ENCODE peak calls at places on chromosome 12, in seven cellular contexts. M is HepG2, Q is GM12878, W is HCT116, A is SK-N-SH, Y is K562, K is H1. D is an unnamed sample.

GRCh38 chr12:56518570-56518969 is 3.0 kb upstream of the RBMS2 start:
- DNase-seq in Q (no peak), K (no peak), M (peak), A (no peak), Y (no peak), W (no peak), D (no peak)

GRCh38 chr12:59973515-59973914 is 377.7 kb downstream of the SLC16A7 start:
- DNase-seq in M (no peak), Q (no peak), Y (no peak), K (no peak), W (peak), A (no peak), D (no peak)

GRCh38 chr12:117778656-117779055 is 190.1 kb downstream of the KSR2 start:
- DNase-seq in K (no peak), W (no peak), Q (no peak), Y (no peak), M (no peak), A (no peak), D (no peak)

GRCh38 chr12:70576341-70577282 is 60.6 kb downstream of the PTPRB start:
- DNase-seq in K (no peak), Y (peak), W (peak), Q (peak), A (peak), M (peak), D (peak)

GRCh38 chr12:6263931-6264330 is 46.6 kb upstream of the PLEKHG6 start:
- DNase-seq in Q (no peak), W (no peak), K (no peak), Y (peak), M (peak), A (peak), D (no peak)

GRCh38 chr12:118017926-118018325 is 1.4 kb downstream of the RFC5 start:
- DNase-seq in M (no peak), W (no peak), K (no peak), A (no peak), Q (no peak), Y (no peak), D (no peak)

GRCh38 chr12:6452908-6453630 is 1.2 kb downstream of the TAPBPL start:
- DNase-seq in W (no peak), K (no peak), A (no peak), Q (no peak), M (no peak), Y (no peak), D (no peak)

GRCh38 chr12:104747330-104747729 is 210.8 kb downstream of the SLC41A2 start:
- DNase-seq in A (no peak), Y (no peak), W (no peak), Q (no peak), K (no peak), M (no peak), D (no peak)

GRCh38 chr12:130700492-130701401 is 15.4 kb downstream of the RIMBP2 start:
- DNase-seq in K (no peak), A (no peak), M (no peak), W (no peak), Q (no peak), Y (no peak), D (no peak)

DNA sequence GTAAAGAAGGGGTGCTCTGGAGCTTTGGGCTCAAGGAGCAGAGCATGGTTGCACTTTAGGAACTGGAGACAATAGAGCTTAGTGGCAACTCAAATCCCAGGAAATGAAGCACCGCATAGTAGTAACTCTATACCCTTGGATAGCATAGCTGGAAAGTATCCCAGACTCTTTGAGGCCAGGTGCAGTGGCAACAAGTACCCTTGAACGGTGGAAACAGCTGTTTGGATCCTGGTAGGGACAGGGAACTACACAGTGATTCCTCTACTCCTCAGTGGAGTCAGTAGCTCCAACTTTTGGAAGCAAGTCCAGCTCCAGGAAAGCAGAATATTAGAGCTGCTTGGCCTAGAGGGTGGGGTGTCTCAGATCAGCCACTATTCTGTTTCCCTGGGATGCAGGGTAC is 129.0 kb upstream of the WSCD2 start:
- DNase-seq in Q (no peak), W (no peak), M (no peak), A (no peak), Y (no peak), K (no peak), D (no peak)
- TF ChIP-seq JUND in Q (no peak), W (no peak), M (no peak), A (no peak), Y (no peak), K (no peak), D (no peak)

GRCh38 chr12:68065687-68066086 is 76.4 kb downstream of the IFNG-AS1 start:
- DNase-seq in Q (no peak), A (no peak), Y (no peak), M (no peak), K (no peak), W (no peak), D (no peak)

GRCh38 chr12:68070957-68071356 is 81.7 kb downstream of the IFNG-AS1 start:
- DNase-seq in Q (no peak), A (no peak), W (no peak), M (no peak), Y (no peak), K (no peak), D (no peak)

GRCh38 chr12:68067762-68068376 is 78.6 kb downstream of the IFNG-AS1 start:
- DNase-seq in M (peak), A (no peak), Y (peak), K (no peak), W (peak), Q (no peak), D (no peak)

GRCh38 chr12:68065163-68065562 is 75.9 kb downstream of the IFNG-AS1 start:
- DNase-seq in M (no peak), Q (no peak), A (no peak), W (no peak), Y (no peak), K (no peak), D (no peak)

DNA sequence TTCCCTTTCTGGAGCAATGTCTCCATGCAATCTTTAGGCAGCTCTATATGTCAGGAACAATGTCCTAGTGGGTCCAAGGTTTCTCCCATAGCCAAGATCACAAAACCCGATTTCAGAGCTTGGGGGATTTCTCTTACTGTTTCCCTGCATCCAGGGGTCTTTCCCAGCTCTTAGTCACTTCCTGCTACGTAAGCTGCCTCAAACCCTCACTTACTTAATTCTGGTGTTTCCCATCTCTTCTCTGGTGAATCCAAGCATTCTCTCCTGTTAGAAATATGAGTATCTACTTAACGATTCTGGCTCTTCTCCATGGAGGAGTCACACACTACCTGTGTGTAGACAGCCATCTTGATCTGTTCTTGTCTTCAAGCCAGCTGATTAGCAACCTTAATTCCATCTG is 80.0 kb downstream of the IFNG-AS1 start:
- DNase-seq in W (no peak), A (no peak), Q (no peak), M (no peak), K (no peak), Y (no peak), D (no peak)
- TF ChIP-seq JUND in W (no peak), A (no peak), Q (no peak), M (no peak), K (no peak), Y (no peak), D (no peak)

GRCh38 chr12:66647034-66647691 is 31.7 kb downstream of the GRIP1 start:
- DNase-seq in A (no peak), Y (no peak), M (no peak), Q (no peak), W (no peak), K (no peak), D (no peak)
- TF ChIP-seq JUND in A (peak), Y (no peak), M (no peak), Q (no peak), W (no peak), K (no peak), D (no peak)

DNA sequence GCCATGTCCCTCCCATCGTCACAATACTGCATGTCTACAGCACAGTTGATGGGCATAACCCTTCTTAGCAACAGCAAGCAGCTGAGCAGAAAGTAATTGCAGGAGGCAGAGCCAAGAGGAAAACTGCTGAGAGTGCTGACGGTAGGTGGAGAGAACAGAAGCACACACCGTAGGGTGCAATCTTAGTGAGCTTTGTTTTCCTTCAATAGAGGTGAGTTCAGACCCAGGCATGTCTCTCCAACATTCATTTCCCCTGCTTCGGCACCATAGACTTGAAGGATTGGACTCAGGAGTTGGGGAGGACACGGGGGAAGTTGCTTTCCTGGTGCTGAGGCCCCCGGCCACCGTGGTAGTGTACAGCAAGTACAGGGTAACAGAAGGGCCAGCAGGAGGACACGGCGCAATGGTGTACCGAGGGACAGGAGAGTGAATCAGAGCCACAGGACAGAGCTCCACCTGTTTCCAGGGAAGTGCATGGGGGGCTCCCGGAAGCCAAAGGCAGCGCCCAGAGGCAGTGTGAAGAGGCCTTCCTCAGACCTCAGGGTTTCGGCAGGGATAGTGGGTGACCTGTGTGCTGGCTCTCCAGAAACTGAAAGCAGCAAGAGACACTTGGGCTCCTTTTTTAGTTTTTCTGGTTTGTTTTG is 36.3 kb upstream of the SINHCAF start:
- DNase-seq in A (no peak), W (no peak), K (no peak), M (peak), Q (no peak), Y (peak), D (no peak)
- TF ChIP-seq JUND in A (no peak), W (no peak), K (no peak), M (no peak), Q (no peak), Y (no peak), D (no peak)

GRCh38 chr12:114685320-114685781 is 1.4 kb upstream of the TBX3 start:
- DNase-seq in Y (no peak), W (no peak), A (peak), Q (no peak), K (no peak), M (no peak), D (no peak)

GRCh38 chr12:114687802-114688201 is 3.8 kb upstream of the TBX3 start:
- DNase-seq in M (no peak), K (no peak), Q (no peak), A (no peak), Y (no peak), W (no peak), D (no peak)

GRCh38 chr12:114685869-114686268 is 1.9 kb upstream of the TBX3 start:
- DNase-seq in Q (no peak), Y (no peak), W (no peak), K (no peak), M (no peak), A (no peak), D (no peak)

GRCh38 chr12:114687269-114687605 is 3.3 kb upstream of the TBX3 start:
- DNase-seq in K (no peak), Q (no peak), A (no peak), W (no peak), M (no peak), Y (no peak), D (no peak)

DNA sequence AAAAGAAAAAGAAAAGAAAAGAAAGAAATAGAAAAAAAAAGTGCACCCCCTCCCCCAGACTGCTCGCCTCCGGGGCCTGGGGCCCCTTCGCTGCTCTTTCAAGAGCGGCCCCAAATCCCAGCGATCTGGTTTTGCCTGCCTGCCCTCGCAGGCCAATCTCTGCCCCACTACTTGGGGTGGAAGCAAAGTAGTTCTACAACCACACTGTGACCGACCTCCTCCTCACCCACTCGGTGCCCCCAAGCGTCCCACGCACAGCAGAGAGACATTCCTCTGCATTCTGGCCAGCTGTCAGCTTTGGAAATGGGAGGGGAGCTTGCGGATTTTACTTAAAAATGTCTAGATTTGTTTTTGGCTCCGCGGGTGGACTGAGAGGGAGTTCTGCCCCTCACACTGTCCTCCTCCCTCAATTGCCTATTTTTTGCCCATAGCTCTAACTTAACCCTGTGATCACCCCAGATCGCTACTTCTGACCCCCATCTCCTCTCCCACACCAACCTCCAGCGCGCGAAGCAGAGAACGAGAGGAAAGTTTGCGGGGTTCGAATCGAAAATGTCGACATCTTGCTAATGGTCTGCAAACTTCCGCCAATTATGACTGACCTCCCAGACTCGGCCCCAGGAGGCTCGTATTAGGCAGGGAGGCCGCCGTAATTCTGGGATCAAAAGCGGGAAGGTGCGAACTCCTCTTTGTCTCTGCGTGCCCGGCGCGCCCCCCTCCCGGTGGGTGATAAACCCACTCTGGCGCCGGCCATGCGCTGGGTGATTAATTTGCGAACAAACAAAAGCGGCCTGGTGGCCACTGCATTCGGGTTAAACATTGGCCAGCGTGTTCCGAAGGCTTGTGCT is 2.7 kb upstream of the TBX3 start:
- DNase-seq in Y (no peak), Q (no peak), A (no peak), M (no peak), K (no peak), W (no peak), D (no peak)
- TF ChIP-seq JUND in Y (no peak), Q (no peak), A (no peak), M (no peak), K (no peak), W (no peak), D (no peak)

DNA sequence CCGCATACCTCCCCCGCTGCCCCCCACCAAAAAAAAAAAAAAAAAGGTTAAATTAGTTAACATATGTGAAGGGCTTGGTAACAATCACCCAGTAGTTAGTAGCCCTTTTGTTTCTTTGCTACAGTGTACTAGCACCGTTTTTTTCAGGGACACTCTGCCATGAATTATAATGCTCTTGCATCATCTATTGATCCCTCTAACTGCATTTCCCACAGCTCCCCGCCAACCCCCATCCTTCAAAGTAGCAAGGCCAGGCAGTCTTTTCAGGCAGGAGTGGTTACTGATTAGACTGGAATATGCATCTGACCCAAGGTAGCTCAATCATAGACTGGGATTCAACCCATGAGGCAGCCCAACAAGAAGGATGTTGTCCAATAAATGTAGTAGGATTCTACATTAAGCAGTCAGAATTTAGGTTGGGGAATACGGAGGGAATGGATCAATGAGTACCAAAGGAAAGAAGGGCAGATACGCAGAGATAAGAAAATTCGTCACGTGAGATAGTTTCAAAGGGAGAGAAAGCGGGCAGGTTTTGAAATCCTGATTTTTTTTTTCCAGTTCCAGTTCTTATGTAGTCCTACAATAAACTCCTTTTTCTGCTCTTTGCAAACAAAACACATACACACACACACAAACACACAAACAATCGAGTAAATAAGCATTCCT is 39.8 kb upstream of the CRACR2A start:
- DNase-seq in W (no peak), Y (no peak), M (peak), A (no peak), Q (no peak), K (no peak), D (no peak)
- TF ChIP-seq JUND in W (no peak), Y (no peak), M (no peak), A (no peak), Q (no peak), K (no peak), D (no peak)

GRCh38 chr12:4353785-4354208 is 25.7 kb downstream of the FGF23 start:
- DNase-seq in W (no peak), Q (no peak), Y (no peak), A (peak), K (no peak), M (no peak), D (no peak)
- TF ChIP-seq JUND in W (no peak), Q (no peak), Y (no peak), A (no peak), K (no peak), M (no peak), D (no peak)

GRCh38 chr12:46773537-46773936 is 52.3 kb downstream of the SLC38A4 start:
- DNase-seq in W (no peak), Y (no peak), M (no peak), K (no peak), Q (no peak), A (no peak), D (no peak)

GRCh38 chr12:46770501-46771183 is 55.2 kb downstream of the SLC38A4 start:
- DNase-seq in Q (no peak), M (peak), Y (no peak), K (no peak), A (no peak), W (no peak), D (no peak)

GRCh38 chr12:46775796-46776195 is 50.0 kb downstream of the SLC38A4 start:
- DNase-seq in W (no peak), Y (no peak), A (no peak), M (peak), K (no peak), Q (no peak), D (no peak)

GRCh38 chr12:46774011-46774633 is 51.7 kb downstream of the SLC38A4 start:
- DNase-seq in K (no peak), Q (no peak), M (no peak), W (no peak), Y (no peak), A (no peak), D (no peak)

DNA sequence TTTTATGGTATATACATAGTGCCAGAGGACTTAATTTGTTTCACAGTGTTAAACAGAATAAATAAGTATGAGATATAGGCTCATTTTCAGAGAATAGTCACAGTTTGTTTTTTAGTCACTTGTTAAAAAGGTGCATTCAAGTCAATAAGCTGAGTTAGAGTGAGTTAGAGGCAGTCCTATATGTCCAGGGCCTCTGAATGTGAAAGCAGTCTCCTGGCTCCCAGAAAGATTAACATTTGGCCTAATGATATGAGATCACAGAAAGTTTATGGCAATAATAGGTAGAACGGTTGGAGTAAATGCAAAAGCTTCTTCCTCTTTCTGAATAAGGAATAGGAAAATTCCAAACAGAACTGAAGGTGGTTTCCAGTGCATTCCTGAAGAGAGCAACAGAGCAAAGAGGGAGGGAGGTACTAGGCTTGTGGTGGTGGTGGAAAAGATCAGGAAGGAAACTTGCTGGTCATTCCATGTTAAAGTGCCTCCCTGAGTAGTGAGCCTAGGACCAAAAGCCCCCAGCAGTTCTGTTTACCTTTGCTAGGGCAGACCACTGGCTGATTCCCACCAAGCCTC is 54.4 kb downstream of the SLC38A4 start:
- DNase-seq in W (no peak), Q (no peak), M (no peak), K (no peak), A (no peak), Y (no peak), D (no peak)
- TF ChIP-seq JUND in W (no peak), Q (no peak), M (no peak), K (no peak), A (no peak), Y (no peak), D (no peak)

GRCh38 chr12:4648099-4648498 is 752 bp downstream of the AKAP3 start:
- DNase-seq in K (no peak), M (no peak), W (no peak), Q (no peak), A (no peak), Y (no peak), D (no peak)
- TF ChIP-seq JUND in K (no peak), M (no peak), W (no peak), Q (no peak), A (no peak), Y (no peak), D (no peak)

GRCh38 chr12:121530600-121531355 is 50.0 kb downstream of the KDM2B start:
- DNase-seq in K (no peak), A (no peak), M (no peak), Y (peak), W (no peak), Q (no peak), D (no peak)

GRCh38 chr12:121531356-121531750 is 49.5 kb downstream of the KDM2B start:
- DNase-seq in Q (no peak), W (no peak), M (no peak), K (no peak), A (no peak), Y (no peak), D (no peak)

GRCh38 chr12:121534495-121535148 is 46.2 kb downstream of the KDM2B start:
- DNase-seq in A (no peak), M (no peak), K (peak), Y (no peak), Q (no peak), W (no peak), D (no peak)

GRCh38 chr12:121533391-121534090 is 47.3 kb downstream of the KDM2B start:
- DNase-seq in W (no peak), M (no peak), Q (no peak), A (no peak), Y (no peak), K (no peak), D (no peak)

GRCh38 chr12:121532503-121533390 is 48.1 kb downstream of the KDM2B start:
- DNase-seq in Y (no peak), A (no peak), M (no peak), Q (no peak), W (no peak), K (no peak), D (no peak)
- TF ChIP-seq JUND in Y (no peak), A (no peak), M (no peak), Q (no peak), W (no peak), K (no peak), D (no peak)